ENCODE peak calls at places on chromosomes 12 and 14, in eight cellular contexts. One of them, this sample, is unnamed. For H3K4me1 and H3K9me3, the result is how much of the 10 kb centered on the place peaks cover.

GRCh38 chr14:74425525-74426201 is 347 bp downstream of the SYNDIG1L start:
- DNase-seq in pancreas: peak
- DNase-seq in stomach: no peak
- DNase-seq in A673: peak
- DNase-seq in lung: no peak
- DNase-seq in heart left ventricle: peak
- DNase-seq in breast epithelium: no peak
- DNase-seq in CD4-positive, CD25-positive, alpha-beta regulatory T cell: peak
- DNase-seq in this sample: peak

GRCh38 chr14:33661071-33661470 is 289.8 kb downstream of the EGLN3 start:
- DNase-seq in pancreas: no peak
- DNase-seq in stomach: no peak
- DNase-seq in A673: no peak
- DNase-seq in lung: no peak
- DNase-seq in heart left ventricle: no peak
- DNase-seq in breast epithelium: no peak
- DNase-seq in CD4-positive, CD25-positive, alpha-beta regulatory T cell: no peak
- DNase-seq in this sample: no peak

GRCh38 chr14:74976264-74977113 is 21.1 kb upstream of the PGF start:
- DNase-seq in pancreas: no peak
- DNase-seq in stomach: no peak
- DNase-seq in A673: no peak
- DNase-seq in lung: no peak
- DNase-seq in heart left ventricle: no peak
- DNase-seq in breast epithelium: peak
- DNase-seq in CD4-positive, CD25-positive, alpha-beta regulatory T cell: no peak
- DNase-seq in this sample: no peak

GRCh38 chr12:121970901-121971300 is 50.8 kb upstream of the BCL7A start:
- DNase-seq in pancreas: no peak
- DNase-seq in stomach: no peak
- DNase-seq in A673: no peak
- DNase-seq in lung: no peak
- DNase-seq in heart left ventricle: peak
- DNase-seq in breast epithelium: no peak
- DNase-seq in CD4-positive, CD25-positive, alpha-beta regulatory T cell: no peak
- DNase-seq in this sample: no peak

GRCh38 chr12:12167847-12168246 is 97.1 kb downstream of the BCL2L14 start:
- DNase-seq in pancreas: no peak
- DNase-seq in stomach: no peak
- DNase-seq in A673: no peak
- DNase-seq in lung: no peak
- DNase-seq in heart left ventricle: no peak
- DNase-seq in breast epithelium: no peak
- DNase-seq in CD4-positive, CD25-positive, alpha-beta regulatory T cell: no peak
- DNase-seq in this sample: no peak

GRCh38 chr12:47781479-47782371 is 8.7 kb downstream of the SLC48A1 start:
- DNase-seq in pancreas: no peak
- DNase-seq in stomach: no peak
- DNase-seq in A673: no peak
- DNase-seq in lung: no peak
- DNase-seq in heart left ventricle: no peak
- DNase-seq in breast epithelium: peak
- DNase-seq in CD4-positive, CD25-positive, alpha-beta regulatory T cell: no peak
- DNase-seq in this sample: no peak

GRCh38 chr14:63972323-63972932 is 119.6 kb downstream of the SYNE2 start:
- DNase-seq in pancreas: no peak
- DNase-seq in stomach: no peak
- DNase-seq in A673: no peak
- DNase-seq in lung: no peak
- DNase-seq in heart left ventricle: no peak
- DNase-seq in breast epithelium: no peak
- DNase-seq in CD4-positive, CD25-positive, alpha-beta regulatory T cell: no peak
- DNase-seq in this sample: no peak

GRCh38 chr12:93098077-93098476 is 169.0 kb upstream of the EEA1 start:
- DNase-seq in pancreas: peak
- DNase-seq in stomach: peak
- DNase-seq in A673: peak
- DNase-seq in lung: peak
- DNase-seq in heart left ventricle: peak
- DNase-seq in breast epithelium: no peak
- DNase-seq in CD4-positive, CD25-positive, alpha-beta regulatory T cell: peak
- DNase-seq in this sample: peak

GRCh38 chr14:68208726-68209125 is 389.1 kb downstream of the RAD51B start:
- DNase-seq in pancreas: no peak
- DNase-seq in stomach: no peak
- DNase-seq in A673: no peak
- DNase-seq in lung: no peak
- DNase-seq in heart left ventricle: no peak
- DNase-seq in breast epithelium: no peak
- DNase-seq in CD4-positive, CD25-positive, alpha-beta regulatory T cell: no peak
- DNase-seq in this sample: peak

GRCh38 chr14:102805454-102805891 is 28.2 kb downstream of the TRAF3 start:
- DNase-seq in pancreas: no peak
- DNase-seq in stomach: no peak
- DNase-seq in A673: no peak
- DNase-seq in lung: no peak
- DNase-seq in heart left ventricle: no peak
- DNase-seq in breast epithelium: no peak
- DNase-seq in CD4-positive, CD25-positive, alpha-beta regulatory T cell: peak
- DNase-seq in this sample: peak

GRCh38 chr14:94390372-94391086 is 2.1 kb upstream of the SERPINA1 start:
- DNase-seq in pancreas: peak
- DNase-seq in stomach: peak
- DNase-seq in A673: no peak
- DNase-seq in lung: peak
- DNase-seq in heart left ventricle: peak
- DNase-seq in breast epithelium: no peak
- DNase-seq in CD4-positive, CD25-positive, alpha-beta regulatory T cell: no peak
- DNase-seq in this sample: no peak

GRCh38 chr12:40015360-40015759 is 90.5 kb downstream of the SLC2A13 start:
- DNase-seq in pancreas: no peak
- DNase-seq in stomach: no peak
- DNase-seq in A673: no peak
- DNase-seq in lung: no peak
- DNase-seq in heart left ventricle: no peak
- DNase-seq in breast epithelium: no peak
- DNase-seq in CD4-positive, CD25-positive, alpha-beta regulatory T cell: no peak
- DNase-seq in this sample: no peak

GRCh38 chr12:49190317-49190716 is 1.4 kb upstream of the TUBA1A start:
- DNase-seq in pancreas: no peak
- DNase-seq in stomach: no peak
- DNase-seq in A673: no peak
- DNase-seq in lung: no peak
- DNase-seq in heart left ventricle: no peak
- DNase-seq in breast epithelium: no peak
- DNase-seq in CD4-positive, CD25-positive, alpha-beta regulatory T cell: no peak
- DNase-seq in this sample: no peak

DNA sequence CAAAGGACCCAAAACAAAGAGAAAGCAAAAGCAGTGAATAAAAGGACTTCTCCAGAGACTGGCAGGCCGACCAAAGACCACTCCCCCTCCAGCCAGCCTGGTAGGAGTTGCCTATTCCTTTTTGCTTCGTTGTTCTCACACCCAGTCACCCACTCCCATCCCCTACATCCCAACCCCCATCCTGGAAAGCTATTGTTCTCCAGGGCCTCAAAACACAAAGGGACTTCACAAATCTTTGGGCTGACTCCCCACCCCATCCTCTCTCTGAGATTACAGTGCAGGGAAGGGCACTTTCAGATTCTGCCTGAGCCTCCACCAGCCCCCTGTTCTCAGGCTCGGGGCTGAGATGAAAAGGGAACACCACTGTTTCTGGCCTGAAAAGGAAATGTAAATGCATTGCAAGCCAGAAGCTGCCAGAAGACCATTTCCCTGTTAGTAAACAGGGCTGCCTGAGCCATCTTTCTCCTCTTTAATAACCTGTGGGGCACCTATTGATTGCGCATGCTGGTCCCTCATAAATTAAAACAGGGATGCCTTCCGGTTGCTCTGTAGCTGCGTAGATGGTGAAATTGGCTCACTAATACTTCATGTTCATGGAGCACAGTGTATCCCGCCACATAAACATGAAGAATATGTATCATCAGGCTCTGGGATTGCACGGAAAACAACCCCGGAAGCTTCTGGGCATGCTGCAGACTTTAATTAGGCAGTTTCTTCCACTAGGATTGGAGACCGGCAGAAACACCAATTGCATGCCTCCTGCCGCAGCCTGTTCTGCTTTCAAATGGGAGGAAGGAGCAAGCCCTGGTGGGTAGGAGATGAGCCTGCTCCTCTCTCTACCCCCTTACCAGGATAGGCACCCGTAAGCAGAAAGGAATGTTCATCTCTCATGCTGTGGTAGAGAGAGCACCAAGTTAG is 130.3 kb upstream of the FUT8 start:
- DNase-seq in pancreas: no peak
- DNase-seq in stomach: no peak
- DNase-seq in A673: no peak
- DNase-seq in lung: no peak
- DNase-seq in heart left ventricle: no peak
- DNase-seq in breast epithelium: no peak
- DNase-seq in CD4-positive, CD25-positive, alpha-beta regulatory T cell: peak
- DNase-seq in this sample: peak
- H3K4me3 ChIP-seq in pancreas: no peak
- H3K4me3 ChIP-seq in stomach: peak
- H3K4me3 ChIP-seq in A673: peak
- H3K4me3 ChIP-seq in lung: no peak
- H3K4me3 ChIP-seq in heart left ventricle: peak
- H3K4me3 ChIP-seq in breast epithelium: peak
- H3K4me3 ChIP-seq in CD4-positive, CD25-positive, alpha-beta regulatory T cell: peak
- H3K4me3 ChIP-seq in this sample: peak

DNA sequence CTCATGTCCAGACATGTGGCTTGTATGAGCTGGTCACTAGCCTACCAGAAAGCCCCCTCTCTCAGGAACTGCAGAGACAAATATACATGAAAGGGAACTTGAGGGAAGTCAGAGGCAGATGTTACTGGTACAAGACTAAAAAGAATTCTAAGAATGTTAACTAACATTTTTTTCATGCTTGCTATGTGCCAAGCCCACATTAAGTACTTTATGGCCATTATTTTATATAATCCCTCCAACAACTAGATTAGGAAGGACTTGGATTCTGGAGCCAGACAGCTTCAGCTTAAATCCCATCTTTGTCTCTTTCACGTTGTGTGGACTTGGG is 24.6 kb downstream of the TTC9 start:
- DNase-seq in pancreas: no peak
- DNase-seq in stomach: no peak
- DNase-seq in A673: peak
- DNase-seq in lung: no peak
- DNase-seq in heart left ventricle: no peak
- DNase-seq in breast epithelium: no peak
- DNase-seq in CD4-positive, CD25-positive, alpha-beta regulatory T cell: no peak
- DNase-seq in this sample: no peak
- H3K4me1 ChIP-seq in pancreas: under half
- H3K4me1 ChIP-seq in stomach: under half
- H3K4me1 ChIP-seq in A673: under half
- H3K4me1 ChIP-seq in lung: under half
- H3K4me1 ChIP-seq in heart left ventricle: under half
- H3K4me1 ChIP-seq in breast epithelium: under half
- H3K4me1 ChIP-seq in CD4-positive, CD25-positive, alpha-beta regulatory T cell: under half
- H3K4me1 ChIP-seq in this sample: under half

GRCh38 chr14:25800841-25801240 is 750.9 kb upstream of the STXBP6 start:
- DNase-seq in pancreas: no peak
- DNase-seq in stomach: no peak
- DNase-seq in A673: no peak
- DNase-seq in lung: no peak
- DNase-seq in heart left ventricle: no peak
- DNase-seq in breast epithelium: no peak
- DNase-seq in CD4-positive, CD25-positive, alpha-beta regulatory T cell: no peak
- DNase-seq in this sample: no peak

GRCh38 chr14:25803419-25804018 is 753.6 kb upstream of the STXBP6 start:
- DNase-seq in pancreas: no peak
- DNase-seq in stomach: no peak
- DNase-seq in A673: no peak
- DNase-seq in lung: no peak
- DNase-seq in heart left ventricle: no peak
- DNase-seq in breast epithelium: no peak
- DNase-seq in CD4-positive, CD25-positive, alpha-beta regulatory T cell: no peak
- DNase-seq in this sample: no peak
- H3K9me3 ChIP-seq in pancreas: under half
- H3K9me3 ChIP-seq in stomach: under half
- H3K9me3 ChIP-seq in A673: under half
- H3K9me3 ChIP-seq in lung: under half
- H3K9me3 ChIP-seq in heart left ventricle: under half
- H3K9me3 ChIP-seq in breast epithelium: under half
- H3K9me3 ChIP-seq in CD4-positive, CD25-positive, alpha-beta regulatory T cell: under half
- H3K9me3 ChIP-seq in this sample: under half

GRCh38 chr12:27191531-27191930 is 52.6 kb upstream of the STK38L start:
- DNase-seq in pancreas: no peak
- DNase-seq in stomach: no peak
- DNase-seq in A673: no peak
- DNase-seq in lung: no peak
- DNase-seq in heart left ventricle: no peak
- DNase-seq in breast epithelium: no peak
- DNase-seq in CD4-positive, CD25-positive, alpha-beta regulatory T cell: no peak
- DNase-seq in this sample: no peak
- H3K4me3 ChIP-seq in pancreas: no peak
- H3K4me3 ChIP-seq in stomach: no peak
- H3K4me3 ChIP-seq in A673: no peak
- H3K4me3 ChIP-seq in lung: no peak
- H3K4me3 ChIP-seq in heart left ventricle: no peak
- H3K4me3 ChIP-seq in breast epithelium: no peak
- H3K4me3 ChIP-seq in CD4-positive, CD25-positive, alpha-beta regulatory T cell: no peak
- H3K4me3 ChIP-seq in this sample: no peak

GRCh38 chr14:36661506-36662257 is at the start of gene PAX9:
- DNase-seq in pancreas: peak
- DNase-seq in stomach: peak
- DNase-seq in A673: peak
- DNase-seq in lung: peak
- DNase-seq in heart left ventricle: peak
- DNase-seq in breast epithelium: peak
- DNase-seq in CD4-positive, CD25-positive, alpha-beta regulatory T cell: peak
- DNase-seq in this sample: peak

GRCh38 chr14:36662543-36663403 is 1.1 kb downstream of the PAX9 start:
- DNase-seq in pancreas: peak
- DNase-seq in stomach: no peak
- DNase-seq in A673: peak
- DNase-seq in lung: no peak
- DNase-seq in heart left ventricle: no peak
- DNase-seq in breast epithelium: peak
- DNase-seq in CD4-positive, CD25-positive, alpha-beta regulatory T cell: no peak
- DNase-seq in this sample: no peak

GRCh38 chr14:36660736-36661505 is 739 bp upstream of the PAX9 start:
- DNase-seq in pancreas: no peak
- DNase-seq in stomach: no peak
- DNase-seq in A673: no peak
- DNase-seq in lung: no peak
- DNase-seq in heart left ventricle: no peak
- DNase-seq in breast epithelium: no peak
- DNase-seq in CD4-positive, CD25-positive, alpha-beta regulatory T cell: no peak
- DNase-seq in this sample: no peak

GRCh38 chr14:36663404-36664321 is 2.0 kb downstream of the PAX9 start:
- DNase-seq in pancreas: peak
- DNase-seq in stomach: no peak
- DNase-seq in A673: peak
- DNase-seq in lung: no peak
- DNase-seq in heart left ventricle: no peak
- DNase-seq in breast epithelium: no peak
- DNase-seq in CD4-positive, CD25-positive, alpha-beta regulatory T cell: no peak
- DNase-seq in this sample: no peak

GRCh38 chr14:36662258-36662542 is 540 bp downstream of the PAX9 start:
- DNase-seq in pancreas: no peak
- DNase-seq in stomach: no peak
- DNase-seq in A673: no peak
- DNase-seq in lung: no peak
- DNase-seq in heart left ventricle: no peak
- DNase-seq in breast epithelium: no peak
- DNase-seq in CD4-positive, CD25-positive, alpha-beta regulatory T cell: no peak
- DNase-seq in this sample: no peak
- H3K4me1 ChIP-seq in pancreas: under half
- H3K4me1 ChIP-seq in stomach: half or more
- H3K4me1 ChIP-seq in A673: under half
- H3K4me1 ChIP-seq in lung: under half
- H3K4me1 ChIP-seq in heart left ventricle: half or more
- H3K4me1 ChIP-seq in breast epithelium: under half
- H3K4me1 ChIP-seq in CD4-positive, CD25-positive, alpha-beta regulatory T cell: under half
- H3K4me1 ChIP-seq in this sample: under half